ENCODE peak calls at places on chromosomes 13 and 19, in eight cellular contexts. D is right atrium auricular region, T is cardiac muscle cell, Y is iPS DF 6.9, B is left lung, Q is K562, P is esophagus squamous epithelium, Z is lung. A is an unnamed sample.

GRCh38 chr19:49243129-49243528 is 81.9 kb downstream of the SLC6A16 start:
- DNase-seq in D (no peak), T (no peak), Y (no peak), B (no peak), Q (no peak), P (no peak), Z (no peak), A (no peak)

GRCh38 chr13:47038196-47038595 is 141.3 kb upstream of the HTR2A start:
- DNase-seq in D (no peak), T (no peak), Y (no peak), B (no peak), Q (no peak), P (no peak), Z (no peak), A (no peak)

GRCh38 chr19:5591476-5591875 is 23.7 kb upstream of the TINCR start:
- DNase-seq in D (no peak), T (no peak), Y (no peak), B (no peak), Q (no peak), P (no peak), Z (no peak), A (no peak)

GRCh38 chr13:98216135-98216565 is 39.1 kb upstream of the RNF113B start:
- DNase-seq in D (no peak), T (peak; percentile 24), Y (no peak), B (peak; percentile 63), Q (no peak), P (no peak), Z (peak; percentile 46), A (no peak)

GRCh38 chr13:101785858-101786257 is 333.4 kb downstream of the ITGBL1 start:
- DNase-seq in D (no peak), T (no peak), Y (peak; percentile 54), B (no peak), Q (no peak), P (no peak), Z (no peak), A (no peak)

GRCh38 chr13:74562381-74562780 is 428.2 kb upstream of the KLF12 start:
- DNase-seq in D (no peak), T (no peak), Y (no peak), B (no peak), Q (no peak), P (no peak), Z (no peak), A (no peak)

GRCh38 chr13:23372264-23372905 is 61.1 kb downstream of the SACS start:
- DNase-seq in D (no peak), T (peak; percentile 78), Y (no peak), B (no peak), Q (no peak), P (no peak), Z (no peak), A (no peak)

GRCh38 chr19:43132696-43133095 is 50.2 kb upstream of the PSG2 start:
- DNase-seq in D (no peak), T (no peak), Y (no peak), B (no peak), Q (no peak), P (no peak), Z (no peak), A (no peak)

GRCh38 chr13:44013666-44014291 is 134.1 kb downstream of the LACC1 start:
- DNase-seq in D (no peak), T (peak; percentile 50), Y (no peak), B (no peak), Q (no peak), P (no peak), Z (no peak), A (no peak)

GRCh38 chr19:47110521-47111080 is 3.0 kb downstream of the ZC3H4 start:
- DNase-seq in D (no peak), T (no peak), Y (no peak), B (no peak), Q (peak; percentile 14), P (no peak), Z (no peak), A (no peak)

GRCh38 chr13:113962386-113962785 is 11.5 kb downstream of the C13orf46 start:
- DNase-seq in D (no peak), T (no peak), Y (no peak), B (no peak), Q (no peak), P (no peak), Z (no peak), A (no peak)

GRCh38 chr13:62626771-62627170 is 1211.1 kb upstream of the PCDH20 start:
- DNase-seq in D (no peak), T (no peak), Y (peak; percentile 37), B (no peak), Q (peak; percentile 3), P (no peak), Z (no peak), A (no peak)

GRCh38 chr19:35738887-35739229 is 3.4 kb downstream of the IGFLR1 start:
- DNase-seq in D (no peak), T (no peak), Y (no peak), B (no peak), Q (no peak), P (no peak), Z (no peak), A (no peak)

GRCh38 chr19:30666301-30666803 is 294.2 kb downstream of the ZNF536 start:
- DNase-seq in D (no peak), T (peak; percentile 36), Y (no peak), B (no peak), Q (peak; percentile 63), P (no peak), Z (no peak), A (no peak)

GRCh38 chr13:35836476-35836875 is 294.7 kb downstream of the DCLK1 start:
- DNase-seq in D (no peak), T (no peak), Y (no peak), B (no peak), Q (no peak), P (no peak), Z (no peak), A (no peak)

GRCh38 chr19:35248310-35249145 is at the start of gene LSR:
- DNase-seq in D (peak; percentile 56), T (no peak), Y (no peak), B (peak; percentile 87), Q (peak; percentile 95), P (no peak), Z (peak; percentile 90), A (no peak)

GRCh38 chr13:99981115-99982020 is at the start of gene ZIC2:
- DNase-seq in D (peak; percentile 49), T (peak; percentile 34), Y (no peak), B (no peak), Q (peak; percentile 69), P (no peak), Z (no peak), A (peak; percentile 63)

GRCh38 chr13:45349438-45349837 is 8.5 kb upstream of the TPT1 start:
- DNase-seq in D (no peak), T (no peak), Y (no peak), B (no peak), Q (no peak), P (no peak), Z (no peak), A (no peak)

GRCh38 chr19:37221136-37221535 is 3.1 kb downstream of the ZNF383 start:
- DNase-seq in D (no peak), T (no peak), Y (no peak), B (no peak), Q (no peak), P (no peak), Z (no peak), A (no peak)

GRCh38 chr19:15195381-15195964 is 5.3 kb downstream of the NOTCH3 start:
- DNase-seq in D (no peak), T (peak; percentile 62), Y (no peak), B (peak; percentile 78), Q (peak; percentile 60), P (no peak), Z (peak; percentile 74), A (peak; percentile 57)

GRCh38 chr13:111359237-111359915 is 38.9 kb downstream of the TEX29 start:
- DNase-seq in D (no peak), T (no peak), Y (peak; percentile 11), B (no peak), Q (no peak), P (no peak), Z (peak; percentile 16), A (no peak)

GRCh38 chr13:102693781-102694180 is 1.1 kb downstream of the METTL21C start:
- DNase-seq in D (no peak), T (no peak), Y (no peak), B (no peak), Q (no peak), P (no peak), Z (no peak), A (no peak)

GRCh38 chr19:7415163-7415856 is 66.6 kb downstream of the ARHGEF18 start:
- DNase-seq in D (no peak), T (peak; percentile 40), Y (no peak), B (peak; percentile 80), Q (no peak), P (no peak), Z (peak; percentile 64), A (no peak)

GRCh38 chr19:13537454-13537853 is 31.2 kb upstream of the CACNA1A start:
- DNase-seq in D (no peak), T (no peak), Y (no peak), B (no peak), Q (peak; percentile 13), P (no peak), Z (no peak), A (no peak)

GRCh38 chr13:67735651-67736050 is 505.5 kb upstream of the PCDH9 start:
- DNase-seq in D (no peak), T (no peak), Y (no peak), B (no peak), Q (no peak), P (no peak), Z (no peak), A (no peak)

GRCh38 chr13:63124863-63125262 is 1709.2 kb upstream of the PCDH20 start:
- DNase-seq in D (no peak), T (peak; percentile 49), Y (no peak), B (no peak), Q (no peak), P (no peak), Z (no peak), A (no peak)

GRCh38 chr13:50991624-50992610 is 82.3 kb downstream of the RNASEH2B start:
- DNase-seq in D (no peak), T (no peak), Y (no peak), B (no peak), Q (no peak), P (no peak), Z (no peak), A (no peak)

GRCh38 chr13:110333837-110334236 is 26.8 kb downstream of the COL4A2 start:
- DNase-seq in D (no peak), T (no peak), Y (no peak), B (no peak), Q (no peak), P (no peak), Z (no peak), A (no peak)
- H3K4me1 ChIP-seq in D (no peaks in the 10 kb centered on the region), T (peaks cover 9% of the 10 kb centered on the region), Y (peaks cover 2% of the 10 kb centered on the region), B (peaks cover 14% of the 10 kb centered on the region), Q (no peaks in the 10 kb centered on the region), P (peaks cover 49% of the 10 kb centered on the region), Z (peaks cover 23% of the 10 kb centered on the region), A (peaks cover 17% of the 10 kb centered on the region)

GRCh38 chr19:55669418-55670279 is 5.4 kb upstream of the EPN1 start:
- DNase-seq in D (no peak), T (no peak), Y (no peak), B (no peak), Q (no peak), P (no peak), Z (no peak), A (no peak)
- H3K36me3 ChIP-seq in D (peaks cover 68% of the 10 kb centered on the region), T (peaks cover 37% of the 10 kb centered on the region), Y (peaks cover 47% of the 10 kb centered on the region), B (no peaks in the 10 kb centered on the region), Q (peaks cover 93% of the 10 kb centered on the region), P (peaks cover 96% of the 10 kb centered on the region), Z (peaks cover 11% of the 10 kb centered on the region), A (peaks cover 68% of the 10 kb centered on the region)

GRCh38 chr19:53876651-53877224 is 5.3 kb upstream of the PRKCG start:
- DNase-seq in D (no peak), T (no peak), Y (no peak), B (no peak), Q (no peak), P (no peak), Z (no peak), A (no peak)
- H3K4me1 ChIP-seq in D (no peaks in the 10 kb centered on the region), T (peaks cover 8% of the 10 kb centered on the region), Y (no peaks in the 10 kb centered on the region), B (peaks cover 1% of the 10 kb centered on the region), Q (no peaks in the 10 kb centered on the region), P (peaks cover 60% of the 10 kb centered on the region), Z (peaks cover 14% of the 10 kb centered on the region), A (peaks cover 37% of the 10 kb centered on the region)

GRCh38 chr19:41334793-41335192 is 18.9 kb downstream of the TGFB1 start:
- DNase-seq in D (no peak), T (no peak), Y (no peak), B (no peak), Q (no peak), P (no peak), Z (no peak), A (no peak)
- H3K36me3 ChIP-seq in D (peaks cover 26% of the 10 kb centered on the region), T (no peaks in the 10 kb centered on the region), Y (no peaks in the 10 kb centered on the region), B (no peaks in the 10 kb centered on the region), Q (peaks cover 86% of the 10 kb centered on the region), P (peaks cover 84% of the 10 kb centered on the region), Z (peaks cover 3% of the 10 kb centered on the region), A (peaks cover 68% of the 10 kb centered on the region)